ENCODE peak calls at places on chromosome 10, in eight cellular contexts. Y is CD8-positive, alpha-beta T cell; G is sigmoid colon; D is neural progenitor cell; K is fibroblast of lung; R is left ventricle myocardium inferior; S is tibial artery; F is endothelial cell of umbilical vein. T is an unnamed sample. For H3K27me3, the result is how much of the 10 kb centered on the place peaks cover.

GRCh38 chr10:71068811-71069411 is 143.5 kb upstream of the UNC5B start:
- DNase-seq in R (peak), G (no peak), K (peak), Y (no peak), D (peak), S (peak), F (peak), T (no peak)

GRCh38 chr10:49052069-49052468 is 63.3 kb downstream of the VSTM4 start:
- DNase-seq in G (no peak), K (no peak), R (no peak), S (no peak), F (no peak), D (no peak), Y (no peak), T (no peak)

GRCh38 chr10:128047337-128047736 is 78.9 kb downstream of the MKI67 start:
- DNase-seq in K (no peak), D (peak), Y (peak), G (peak), S (peak), F (peak), R (peak), T (peak)

GRCh38 chr10:58785354-58785753 is 272.7 kb downstream of the BICC1 start:
- DNase-seq in R (no peak), D (no peak), S (no peak), F (no peak), Y (no peak), K (no peak), G (no peak), T (no peak)

GRCh38 chr10:94760586-94761178 is 1.8 kb upstream of the CYP2C19 start:
- DNase-seq in R (no peak), S (no peak), Y (no peak), F (no peak), G (no peak), D (no peak), K (no peak), T (no peak)

GRCh38 chr10:17989908-17990767 is 38.4 kb downstream of the SLC39A12 start:
- DNase-seq in K (peak), S (no peak), R (no peak), D (no peak), F (no peak), G (no peak), Y (no peak), T (no peak)

GRCh38 chr10:55410415-55410885 is 609.4 kb upstream of the PCDH15 start:
- DNase-seq in R (peak), D (peak), S (peak), G (no peak), K (peak), F (peak), Y (no peak), T (no peak)

GRCh38 chr10:121928528-121928884 is 675 bp upstream of the ATE1 start:
- DNase-seq in R (peak), G (no peak), K (peak), F (no peak), D (no peak), Y (no peak), S (peak), T (no peak)

DNA sequence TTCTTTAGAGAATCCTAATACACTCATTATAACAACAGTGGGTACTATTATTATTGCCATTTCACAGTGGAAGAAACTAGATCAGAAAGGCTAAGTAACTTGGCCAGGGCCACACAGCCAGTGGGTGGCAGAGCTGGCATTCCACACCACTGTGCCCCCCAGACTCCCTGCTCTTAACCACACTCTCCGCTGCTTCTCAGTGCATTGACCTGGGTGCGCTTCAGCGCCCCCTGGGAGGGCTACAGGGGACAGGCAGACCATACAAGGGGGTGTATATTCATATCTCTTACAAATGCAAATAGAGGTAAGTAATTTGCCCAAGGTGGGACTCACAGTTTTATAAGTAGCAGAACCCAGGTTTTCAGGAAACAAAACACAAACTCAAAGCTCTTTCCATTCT is 77.0 kb upstream of the NMT2 start:
- DNase-seq in K (no peak), G (no peak), R (no peak), F (peak), Y (no peak), S (no peak), D (peak), T (no peak)
- TF ChIP-seq CTCF in K (no peak), G (no peak), R (peak), F (peak), Y (peak), S (no peak), D (peak), T (peak)

GRCh38 chr10:104309980-104310978 is 28.0 kb downstream of the ITPRIP start:
- DNase-seq in F (peak), K (peak), R (peak), D (no peak), Y (no peak), G (peak), S (peak), T (no peak)

GRCh38 chr10:104314591-104315485 is 23.4 kb downstream of the ITPRIP start:
- DNase-seq in Y (no peak), F (no peak), K (no peak), S (no peak), D (no peak), G (peak), R (no peak), T (no peak)

GRCh38 chr10:104307576-104308438 is 30.5 kb downstream of the ITPRIP start:
- DNase-seq in R (no peak), K (peak), F (no peak), Y (no peak), D (no peak), G (peak), S (no peak), T (no peak)

GRCh38 chr10:104308439-104308903 is 29.8 kb downstream of the ITPRIP start:
- DNase-seq in F (no peak), D (no peak), R (no peak), G (peak), Y (no peak), S (no peak), K (peak), T (no peak)

DNA sequence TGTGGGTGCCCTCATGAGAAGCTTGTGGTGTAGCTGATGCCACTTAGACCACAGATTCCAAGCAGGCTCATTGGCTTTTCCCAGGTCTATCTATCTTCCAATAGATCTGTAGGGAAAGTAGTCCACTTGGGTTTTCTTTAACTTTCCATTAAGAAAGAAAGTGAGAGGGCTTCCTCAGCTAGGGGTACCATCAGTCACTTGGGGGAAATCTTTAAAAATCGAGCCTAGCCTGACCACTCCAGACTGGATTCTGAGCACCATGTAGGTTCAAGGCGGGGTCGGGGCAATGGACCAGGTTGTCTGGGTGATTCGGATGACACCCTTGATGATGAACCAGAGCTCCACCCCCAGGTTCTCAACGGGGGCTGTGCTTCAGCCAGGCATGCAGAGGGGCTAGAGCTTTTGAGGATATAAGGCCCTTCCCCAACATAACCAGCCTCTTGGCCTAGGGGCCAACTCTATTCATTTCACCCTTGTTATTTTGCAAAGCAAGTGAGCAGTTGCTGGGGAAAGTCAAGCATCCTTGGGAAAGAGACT is 27.0 kb downstream of the ITPRIP start:
- DNase-seq in Y (no peak), G (peak), D (no peak), S (no peak), F (no peak), K (peak), R (no peak), T (no peak)
- H3K27ac ChIP-seq in Y (no peak), G (no peak), D (no peak), S (peak), F (no peak), K (peak), R (peak), T (no peak)

DNA sequence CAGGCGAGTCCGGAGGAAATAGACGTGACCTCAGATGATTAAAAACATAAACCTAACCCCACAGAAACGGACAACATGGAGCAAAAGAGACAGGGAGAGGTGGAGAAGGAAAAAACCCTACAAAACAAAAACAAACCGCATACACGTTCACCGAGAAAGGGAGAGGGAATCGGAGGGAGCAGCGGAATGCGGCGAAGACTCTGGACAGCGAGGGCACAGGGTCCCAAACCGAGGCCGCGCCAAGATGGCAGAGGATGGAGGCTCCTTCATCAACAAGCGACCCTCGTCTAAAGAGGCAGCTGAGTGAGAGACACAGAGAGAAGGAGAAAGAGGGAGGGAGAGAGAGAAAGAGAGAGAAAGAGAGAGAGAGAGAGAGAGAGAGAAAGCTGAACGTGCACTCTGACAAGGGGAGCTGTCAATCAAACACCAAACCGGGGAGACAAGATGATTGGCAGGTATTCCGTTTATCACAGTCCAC is 5.7 kb downstream of the EMX2 start:
- DNase-seq in F (no peak), Y (no peak), R (no peak), D (peak), G (no peak), K (no peak), S (no peak), T (no peak)
- H3K27me3 ChIP-seq in F (half or more), Y (under half), R (half or more), D (half or more), G (half or more), K (half or more), S (half or more), T (half or more)

GRCh38 chr10:5449823-5450222 is 37.5 kb downstream of the NET1 start:
- DNase-seq in Y (no peak), G (no peak), S (no peak), R (no peak), F (peak), D (peak), K (peak), T (no peak)
- TF ChIP-seq CTCF in Y (no peak), G (no peak), S (no peak), R (no peak), F (no peak), D (no peak), K (no peak), T (no peak)

GRCh38 chr10:68088744-68089143 is 13.7 kb upstream of the HERC4 start:
- DNase-seq in F (no peak), Y (no peak), K (peak), G (no peak), R (no peak), D (no peak), S (no peak), T (no peak)
- H3K27ac ChIP-seq in F (no peak), Y (no peak), K (peak), G (no peak), R (peak), D (no peak), S (no peak), T (no peak)

DNA sequence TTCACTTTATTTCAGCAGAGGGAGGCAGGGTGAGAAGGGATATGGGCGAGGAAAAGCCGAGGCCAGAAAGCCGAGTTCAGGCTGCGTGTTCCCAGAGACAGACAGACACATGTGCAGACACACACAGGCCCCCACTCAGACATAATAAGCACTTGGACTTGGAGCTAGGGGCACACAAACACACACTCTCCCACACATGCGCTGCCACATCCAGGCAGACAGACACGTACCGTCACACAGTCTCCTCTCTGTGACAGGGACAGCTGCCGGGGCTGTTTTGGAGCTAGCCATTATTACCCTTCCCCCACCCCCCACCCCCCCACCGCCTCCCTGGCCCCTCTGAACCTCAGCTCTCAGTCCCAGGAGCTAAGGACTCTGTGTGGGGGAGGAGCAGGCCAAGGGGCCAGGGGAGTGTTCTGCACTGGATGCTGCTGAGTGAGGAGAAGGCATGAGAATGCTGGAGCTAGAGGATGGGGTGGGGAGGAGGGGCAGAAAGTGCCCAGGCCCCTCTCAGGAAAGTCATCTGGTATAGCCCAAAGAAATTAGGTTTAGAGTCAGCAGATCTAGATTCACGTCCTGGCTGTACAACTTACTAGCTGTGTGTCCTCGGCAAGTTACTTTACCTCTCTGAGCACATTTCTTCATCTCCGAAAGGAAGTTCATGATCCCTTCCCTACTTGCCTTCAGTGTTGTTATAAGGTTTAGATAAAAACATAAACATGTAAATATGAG is 6.3 kb downstream of the PITX3 start:
- DNase-seq in K (no peak), Y (no peak), R (no peak), G (no peak), D (no peak), F (no peak), S (no peak), T (no peak)
- H3K27me3 ChIP-seq in K (under half), Y (under half), R (half or more), G (under half), D (half or more), F (half or more), S (half or more), T (under half)

GRCh38 chr10:124125305-124126116 is 32.1 kb upstream of the CHST15 start:
- DNase-seq in Y (no peak), R (no peak), G (no peak), D (peak), K (no peak), F (peak), S (no peak), T (no peak)
- TF ChIP-seq CTCF in Y (peak), R (peak), G (no peak), D (peak), K (no peak), F (no peak), S (peak), T (no peak)

GRCh38 chr10:80544316-80544953 is 6.7 kb downstream of the SH2D4B start:
- DNase-seq in Y (no peak), K (no peak), R (no peak), F (no peak), G (no peak), S (no peak), D (no peak), T (no peak)
- H3K27ac ChIP-seq in Y (no peak), K (no peak), R (no peak), F (no peak), G (no peak), S (no peak), D (no peak), T (no peak)

T was measured in CD4-positive, alpha-beta T cell.